ENCODE peak calls at places on chromosomes 11 and 22, in nine cellular contexts. N is neural progenitor cell, C is IMR-90, G is fibroblast of lung, P is mammary epithelial cell, K is A549, S is thoracic aorta, V is body of pancreas, U is OCI-LY7. A is an unnamed sample.

GRCh38 chr22:28398987-28399386 is 280.7 kb downstream of the TTC28 start:
- DNase-seq in C (peak; percentile 28), U (no peak), N (no peak), K (no peak), S (no peak), G (peak; percentile 73), P (no peak), V (no peak), A (no peak)

GRCh38 chr11:43508511-43508918 is 149.8 kb downstream of the TTC17 start:
- DNase-seq in V (no peak), S (no peak), K (peak; percentile 19), G (peak; percentile 2), U (no peak), C (peak; percentile 61), P (peak; percentile 77), N (no peak), A (no peak)

GRCh38 chr11:120562806-120563425 is 51.4 kb downstream of the GRIK4 start:
- DNase-seq in C (no peak), V (no peak), P (no peak), N (no peak), U (no peak), S (no peak), K (no peak), G (no peak), A (no peak)

GRCh38 chr11:122293298-122294023 is 177.4 kb upstream of the BLID start:
- DNase-seq in N (no peak), K (no peak), P (peak; percentile 5), V (no peak), G (peak; percentile 54), C (peak; percentile 37), U (no peak), S (no peak), A (no peak)

GRCh38 chr11:86162257-86162656 is 82.3 kb upstream of the EED start:
- DNase-seq in V (peak; percentile 36), U (no peak), G (peak; percentile 83), K (peak; percentile 29), S (no peak), N (no peak), P (peak; percentile 85), C (peak; percentile 93), A (no peak)

GRCh38 chr11:33377100-33377851 is 120.1 kb downstream of the HIPK3 start:
- DNase-seq in P (no peak), N (peak; percentile 5), V (no peak), K (no peak), S (no peak), G (no peak), U (no peak), C (peak; percentile 19), A (no peak)

GRCh38 chr11:44854146-44854545 is 96.5 kb downstream of the TP53I11 start:
- DNase-seq in V (peak; percentile 39), N (no peak), K (no peak), C (no peak), G (no peak), S (no peak), U (no peak), P (no peak), A (no peak)

GRCh38 chr11:2265396-2265795 is 5.0 kb downstream of the ASCL2 start:
- DNase-seq in C (no peak), P (no peak), K (no peak), U (peak; percentile 58), V (no peak), N (no peak), G (no peak), S (no peak), A (no peak)

GRCh38 chr11:128569291-128569690 is 18.1 kb downstream of the ETS1 start:
- DNase-seq in N (no peak), V (no peak), C (no peak), S (no peak), U (no peak), G (no peak), P (no peak), K (no peak), A (no peak)

GRCh38 chr11:66278396-66279091 is 569 bp downstream of the CNIH2 start:
- DNase-seq in C (no peak), G (no peak), P (no peak), V (no peak), U (no peak), S (no peak), N (peak; percentile 69), K (peak; percentile 63), A (no peak)

GRCh38 chr22:30159561-30160353 is 79.5 kb downstream of the HORMAD2 start:
- DNase-seq in U (no peak), N (no peak), G (peak; percentile 84), V (peak; percentile 22), S (no peak), C (peak; percentile 86), P (peak; percentile 52), K (peak; percentile 64), A (no peak)

GRCh38 chr11:1218256-1218787 is 4.5 kb upstream of the MUC5B start:
- DNase-seq in N (no peak), C (no peak), P (no peak), G (no peak), S (no peak), V (peak; percentile 0), K (no peak), U (no peak), A (no peak)

GRCh38 chr11:96339704-96340554 is 3.1 kb downstream of the MAML2 start:
- DNase-seq in U (no peak), N (no peak), P (no peak), K (no peak), C (peak; percentile 59), V (no peak), G (peak; percentile 36), S (no peak), A (no peak)

GRCh38 chr11:96341237-96342130 is 1.5 kb downstream of the MAML2 start:
- DNase-seq in K (peak; percentile 9), U (peak; percentile 37), V (peak; percentile 51), N (peak; percentile 72), P (peak; percentile 46), G (peak; percentile 70), C (peak; percentile 56), S (no peak), A (peak; percentile 53)

GRCh38 chr11:96340555-96340885 is 2.5 kb downstream of the MAML2 start:
- DNase-seq in K (no peak), C (peak; percentile 56), N (no peak), U (no peak), V (no peak), S (no peak), P (peak; percentile 22), G (peak; percentile 55), A (no peak)

GRCh38 chr11:96342131-96342970 is 644 bp downstream of the MAML2 start:
- DNase-seq in S (no peak), V (no peak), G (peak; percentile 55), U (peak; percentile 10), K (no peak), P (no peak), C (no peak), N (peak; percentile 57), A (no peak)

DNA sequence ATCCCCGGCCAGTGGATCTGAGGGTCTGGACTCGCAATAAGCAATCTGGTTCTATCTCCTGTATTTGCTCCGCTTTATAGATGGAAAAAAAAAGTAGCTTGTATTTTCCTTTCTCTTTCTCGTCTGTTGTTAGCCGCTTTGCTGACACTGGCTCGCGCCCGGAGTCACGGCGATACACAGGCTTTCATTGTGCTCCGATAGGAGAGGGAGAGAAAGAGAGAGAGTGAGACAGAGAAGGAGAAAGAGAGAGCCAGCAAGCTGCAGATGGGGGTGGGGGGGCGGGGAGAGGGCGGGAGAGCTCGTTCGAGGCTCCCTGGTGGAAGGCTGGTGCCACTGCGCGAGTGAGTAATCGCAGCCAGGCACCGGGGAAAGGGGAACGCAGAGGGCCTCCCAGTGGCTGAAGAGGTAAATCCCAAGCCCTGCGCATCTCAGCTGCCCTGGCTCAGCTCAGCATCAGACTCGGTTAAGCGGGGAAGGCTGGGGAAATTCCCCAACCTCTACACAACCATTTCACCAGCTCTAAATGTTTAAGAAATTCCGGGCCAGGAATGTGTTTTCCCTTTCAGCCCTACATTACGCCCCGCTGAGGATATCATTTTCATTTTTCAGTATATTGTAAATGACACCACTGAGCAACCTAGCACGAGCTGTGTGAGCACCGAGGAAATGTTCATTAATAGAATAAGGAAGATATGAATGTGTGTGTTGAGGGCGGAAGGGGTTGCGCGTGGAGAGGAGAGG is at the start of gene MAML2:
- DNase-seq in K (peak; percentile 86), P (peak; percentile 92), N (peak; percentile 96), V (peak; percentile 91), S (peak; percentile 82), G (peak; percentile 92), U (peak; percentile 92), C (peak; percentile 94), A (peak; percentile 89)
- H3K27ac ChIP-seq in K (peak within 1 kb of the TSS; percentile 85), P (peak within 1 kb of the TSS; percentile 79), N (peak within 1 kb of the TSS; percentile 23), V (no peak within 1 kb of the TSS), S (peak within 1 kb of the TSS; percentile 88), G (peak within 1 kb of the TSS; percentile 89), U (no peak within 1 kb of the TSS), C (peak within 1 kb of the TSS; percentile 94), A (peak within 1 kb of the TSS; percentile 86)

DNA sequence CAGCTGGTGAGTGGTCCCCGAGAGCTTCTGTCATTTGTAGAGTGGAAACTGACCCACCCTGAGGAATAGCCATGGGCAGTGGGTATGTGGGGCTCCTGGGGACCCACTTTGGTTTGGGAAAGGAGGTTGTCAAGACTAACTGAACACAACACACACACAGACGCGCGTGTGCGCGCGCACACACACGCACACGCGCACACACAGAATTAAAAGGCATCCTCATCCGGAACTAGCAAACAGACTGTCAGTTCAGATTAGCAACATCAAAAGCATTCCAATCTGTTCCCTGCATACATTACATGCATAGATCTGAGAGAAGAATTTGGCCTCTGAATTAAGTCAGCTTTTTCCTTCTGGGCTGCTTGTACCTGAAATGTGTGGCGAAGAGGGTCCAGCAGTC is 284.7 kb downstream of the ST3GAL4 start:
- DNase-seq in P (no peak), N (peak; percentile 46), G (no peak), U (no peak), K (no peak), C (no peak), S (no peak), V (no peak), A (no peak)
- TF ChIP-seq CTCF in P (no peak), N (no peak), G (no peak), U (no peak), K (no peak), C (no peak), S (no peak), V (no peak), A (no peak)

DNA sequence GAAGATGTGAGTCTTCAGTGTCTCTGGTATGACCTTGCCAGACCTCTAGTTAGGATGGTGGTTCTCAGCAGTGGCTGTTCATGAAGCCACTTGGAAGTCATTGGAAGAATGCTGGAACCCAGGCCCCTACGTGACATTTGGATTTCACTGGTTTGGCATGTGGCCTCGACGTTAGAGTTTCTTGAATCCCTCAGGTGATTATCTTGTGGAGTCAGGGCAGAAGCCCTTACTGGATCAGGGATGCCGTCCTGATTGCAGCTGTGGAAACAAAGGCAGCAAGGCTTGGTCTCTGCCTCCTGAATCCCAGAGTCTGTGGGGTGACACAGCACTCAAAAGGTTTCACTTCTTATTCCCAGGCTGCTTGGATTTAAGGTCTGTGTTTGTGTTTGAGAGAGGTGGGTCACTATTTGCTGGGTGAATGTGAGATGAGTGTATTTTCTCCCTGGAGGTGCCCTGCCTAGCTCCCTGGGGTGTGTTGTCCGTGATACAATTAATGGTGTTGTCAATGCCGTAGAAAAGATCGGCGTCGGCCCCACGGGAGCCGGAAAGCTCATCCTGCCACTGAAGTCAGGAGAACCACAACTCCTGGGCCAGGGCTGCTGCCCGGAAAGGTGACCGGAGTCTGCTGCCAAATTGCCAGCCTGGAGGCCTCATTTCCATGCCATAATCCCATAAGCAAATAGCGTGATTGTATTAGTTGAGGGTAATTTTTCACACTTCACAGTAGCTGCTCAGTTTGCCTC is 939.0 kb downstream of the BRD1 start:
- DNase-seq in G (no peak), P (no peak), C (no peak), U (no peak), K (no peak), N (no peak), V (no peak), S (no peak), A (no peak)
- H3K9me3 ChIP-seq in G (no peaks in the 10 kb centered on the region), P (peaks cover 61% of the 10 kb centered on the region), C (peaks cover 65% of the 10 kb centered on the region), U (no peaks in the 10 kb centered on the region), K (no peaks in the 10 kb centered on the region), N (no peaks in the 10 kb centered on the region), V (no peaks in the 10 kb centered on the region), S (no peaks in the 10 kb centered on the region), A (peaks cover 7% of the 10 kb centered on the region)

GRCh38 chr22:48277868-48278581 is 1515.6 kb downstream of the TBC1D22A start:
- DNase-seq in S (no peak), C (no peak), G (no peak), N (no peak), U (no peak), V (no peak), P (no peak), K (no peak), A (no peak)
- H3K27ac ChIP-seq in S (no peak overlapping the region), C (no peak overlapping the region), G (no peak overlapping the region), N (no peak overlapping the region), U (no peak overlapping the region), V (no peak overlapping the region), P (no peak overlapping the region), K (no peak overlapping the region), A (no peak overlapping the region)

A was measured in CD4-positive, alpha-beta T cell.